ENCODE peak calls at places on chromosomes 4 and X, in six cellular contexts. X is GM12878, C is SK-N-SH, D is HepG2, N is H1, G is K562. H is an unnamed sample.

GRCh38 chr4:24644983-24645764 is 60.8 kb upstream of the DHX15 start:
- DNase-seq in X (no peak), C (no peak), D (no peak), N (no peak), G (no peak), H (no peak)

GRCh38 chrX:109475174-109475891 is 6.6 kb downstream of the GUCY2F start:
- DNase-seq in X (no peak), C (peak), D (peak), N (peak), G (peak), H (peak)

GRCh38 chr4:69617083-69617694 is 22.3 kb downstream of the UGT2A2 start:
- DNase-seq in X (no peak), C (no peak), D (peak), N (no peak), G (peak), H (peak)

GRCh38 chr4:125401784-125402183 is 87.0 kb downstream of the FAT4 start:
- DNase-seq in X (no peak), C (no peak), D (no peak), N (no peak), G (no peak), H (no peak)

GRCh38 chr4:101696276-101697010 is 94.1 kb upstream of the BANK1 start:
- DNase-seq in X (no peak), C (no peak), D (no peak), N (no peak), G (no peak), H (no peak)

GRCh38 chr4:48620093-48620492 is 130.0 kb downstream of the ZAR1 start:
- DNase-seq in X (no peak), C (no peak), D (no peak), N (no peak), G (no peak), H (no peak)

GRCh38 chrX:153777261-153778090 is 3.4 kb upstream of the SRPK3 start:
- DNase-seq in X (no peak), C (peak), D (no peak), N (no peak), G (no peak), H (no peak)

GRCh38 chr4:41204400-41204978 is 9.9 kb downstream of the APBB2 start:
- DNase-seq in X (no peak), C (no peak), D (peak), N (no peak), G (no peak), H (no peak)

GRCh38 chr4:40283968-40284367 is 51.2 kb upstream of the CHRNA9 start:
- DNase-seq in X (no peak), C (no peak), D (no peak), N (no peak), G (peak), H (no peak)

GRCh38 chr4:183738081-183738673 is 79.1 kb downstream of the TRAPPC11 start:
- DNase-seq in X (peak), C (no peak), D (no peak), N (no peak), G (no peak), H (no peak)

GRCh38 chrX:18012974-18013373 is 151.9 kb upstream of the RAI2 start:
- DNase-seq in X (no peak), C (no peak), D (no peak), N (no peak), G (no peak), H (no peak)

GRCh38 chrX:68420559-68420958 is 12.7 kb downstream of the OPHN1 start:
- DNase-seq in X (no peak), C (no peak), D (no peak), N (no peak), G (no peak), H (no peak)

GRCh38 chrX:110168585-110168984 is 149.3 kb downstream of the AMMECR1 start:
- DNase-seq in X (no peak), C (no peak), D (no peak), N (no peak), G (no peak), H (no peak)

GRCh38 chr4:189124149-189124758 is 816.4 kb upstream of the FRG1 start:
- DNase-seq in X (no peak), C (peak), D (peak), N (no peak), G (no peak), H (no peak)

GRCh38 chr4:25843340-25844097 is 19.3 kb downstream of the SEL1L3 start:
- DNase-seq in X (no peak), C (no peak), D (no peak), N (no peak), G (peak), H (no peak)

GRCh38 chr4:127642169-127642568 is 9.4 kb downstream of the INTU start:
- DNase-seq in X (no peak), C (no peak), D (no peak), N (no peak), G (no peak), H (no peak)

GRCh38 chr4:163172666-163173065 is 6.0 kb upstream of the NAF1 start:
- DNase-seq in X (no peak), C (no peak), D (no peak), N (no peak), G (no peak), H (no peak)

GRCh38 chr4:36841583-36842326 is 402.8 kb upstream of the NWD2 start:
- DNase-seq in X (peak), C (no peak), D (no peak), N (no peak), G (no peak), H (no peak)

GRCh38 chr4:80309301-80310004 is 26.1 kb upstream of the CFAP299 start:
- DNase-seq in X (no peak), C (no peak), D (no peak), N (no peak), G (no peak), H (no peak)

GRCh38 chrX:147403075-147403474 is 508.6 kb upstream of the FMR1 start:
- DNase-seq in X (no peak), C (no peak), D (no peak), N (no peak), G (no peak), H (no peak)

GRCh38 chrX:20529711-20530110 is 263.0 kb upstream of the RPS6KA3 start:
- DNase-seq in X (no peak), C (no peak), D (no peak), N (no peak), G (no peak), H (no peak)

GRCh38 chr4:3306465-3306864 is 13.6 kb downstream of the RGS12 start:
- DNase-seq in X (no peak), C (no peak), D (no peak), N (no peak), G (no peak), H (no peak)

GRCh38 chr4:14110407-14110806 is 482.9 kb upstream of the BOD1L1 start:
- DNase-seq in X (no peak), C (no peak), D (no peak), N (no peak), G (no peak), H (no peak)
- TF ChIP-seq GABPA in X (no peak), C (no peak), D (no peak), N (no peak), G (no peak), H (no peak)

GRCh38 chr4:165199286-165199685 is 8.1 kb upstream of the KLHL2 start:
- DNase-seq in X (no peak), C (no peak), D (no peak), N (no peak), G (no peak), H (no peak)

GRCh38 chr4:165198329-165198728 is 9.0 kb upstream of the KLHL2 start:
- DNase-seq in X (no peak), C (no peak), D (no peak), N (no peak), G (no peak), H (no peak)

GRCh38 chr4:165203541-165204461 is 3.6 kb upstream of the KLHL2 start:
- DNase-seq in X (no peak), C (no peak), D (no peak), N (no peak), G (no peak), H (no peak)

GRCh38 chr4:165201806-165202205 is 5.6 kb upstream of the KLHL2 start:
- DNase-seq in X (no peak), C (no peak), D (no peak), N (no peak), G (no peak), H (no peak)

GRCh38 chr4:165199722-165200121 is 7.6 kb upstream of the KLHL2 start:
- DNase-seq in X (no peak), C (no peak), D (no peak), N (no peak), G (no peak), H (no peak)
- TF ChIP-seq POLR2AphosphoS5 in X (no peak), C (peak), D (no peak), N (no peak), G (no peak), H (no peak)

DNA sequence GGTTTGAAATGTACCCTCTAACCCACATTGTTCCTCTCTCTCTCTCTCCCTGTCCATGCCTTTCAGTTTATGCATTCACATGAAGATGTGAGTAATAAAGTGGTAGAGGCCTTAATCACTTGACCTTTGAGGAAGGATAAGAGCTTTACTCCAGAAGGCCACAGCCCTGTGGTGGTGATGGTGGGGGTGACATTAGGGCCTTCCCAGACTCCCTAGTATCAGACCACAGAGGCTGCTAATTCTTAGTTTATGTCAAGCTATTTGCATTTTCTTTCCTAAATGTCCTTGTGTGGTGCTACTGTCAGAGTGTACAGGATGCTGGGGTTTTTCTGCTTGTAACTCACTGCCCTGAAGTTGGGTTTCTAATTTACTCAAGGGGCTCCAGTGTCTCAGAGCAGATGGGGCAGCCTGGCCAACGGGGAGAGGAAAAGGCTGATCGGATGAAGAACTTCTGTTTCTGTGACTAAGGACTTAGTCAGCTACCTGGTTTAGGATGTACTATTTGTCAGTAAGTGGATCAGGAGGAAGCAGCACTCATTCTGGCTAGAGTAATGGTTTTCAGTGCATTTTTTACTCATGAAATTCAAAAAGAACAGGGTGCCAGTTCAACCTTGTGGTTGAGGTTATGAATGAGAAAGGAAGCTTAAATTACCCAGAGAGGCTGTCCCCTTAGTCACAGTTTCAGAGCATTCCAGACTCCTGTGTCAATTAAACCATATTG is 509.6 kb upstream of the DIPK2B start:
- DNase-seq in X (peak), C (peak), D (no peak), N (no peak), G (no peak), H (no peak)
- TF ChIP-seq GABPA in X (peak), C (peak), D (no peak), N (no peak), G (no peak), H (no peak)

GRCh38 chrX:46812445-46812844 is 24.4 kb upstream of the RP2 start:
- DNase-seq in X (no peak), C (no peak), D (peak), N (no peak), G (no peak), H (no peak)
- TF ChIP-seq POLR2AphosphoS5 in X (no peak), C (no peak), D (no peak), N (no peak), G (no peak), H (no peak)

GRCh38 chr4:152909901-152910300 is 26.2 kb upstream of the FHDC1 start:
- DNase-seq in X (no peak), C (no peak), D (no peak), N (no peak), G (no peak), H (no peak)
- TF ChIP-seq GABPA in X (no peak), C (no peak), D (no peak), N (no peak), G (no peak), H (no peak)

GRCh38 chrX:132489256-132490085 is 633 bp upstream of the MBNL3 start:
- DNase-seq in X (no peak), C (peak), D (no peak), N (peak), G (no peak), H (peak)
- TF ChIP-seq POLR2AphosphoS5 in X (no peak), C (no peak), D (no peak), N (peak), G (no peak), H (no peak)

GRCh38 chr4:76156635-76157034 is 8.4 kb upstream of the NUP54 start:
- DNase-seq in X (no peak), C (no peak), D (no peak), N (no peak), G (peak), H (no peak)
- TF ChIP-seq GABPA in X (no peak), C (no peak), D (no peak), N (no peak), G (no peak), H (no peak)

DNA sequence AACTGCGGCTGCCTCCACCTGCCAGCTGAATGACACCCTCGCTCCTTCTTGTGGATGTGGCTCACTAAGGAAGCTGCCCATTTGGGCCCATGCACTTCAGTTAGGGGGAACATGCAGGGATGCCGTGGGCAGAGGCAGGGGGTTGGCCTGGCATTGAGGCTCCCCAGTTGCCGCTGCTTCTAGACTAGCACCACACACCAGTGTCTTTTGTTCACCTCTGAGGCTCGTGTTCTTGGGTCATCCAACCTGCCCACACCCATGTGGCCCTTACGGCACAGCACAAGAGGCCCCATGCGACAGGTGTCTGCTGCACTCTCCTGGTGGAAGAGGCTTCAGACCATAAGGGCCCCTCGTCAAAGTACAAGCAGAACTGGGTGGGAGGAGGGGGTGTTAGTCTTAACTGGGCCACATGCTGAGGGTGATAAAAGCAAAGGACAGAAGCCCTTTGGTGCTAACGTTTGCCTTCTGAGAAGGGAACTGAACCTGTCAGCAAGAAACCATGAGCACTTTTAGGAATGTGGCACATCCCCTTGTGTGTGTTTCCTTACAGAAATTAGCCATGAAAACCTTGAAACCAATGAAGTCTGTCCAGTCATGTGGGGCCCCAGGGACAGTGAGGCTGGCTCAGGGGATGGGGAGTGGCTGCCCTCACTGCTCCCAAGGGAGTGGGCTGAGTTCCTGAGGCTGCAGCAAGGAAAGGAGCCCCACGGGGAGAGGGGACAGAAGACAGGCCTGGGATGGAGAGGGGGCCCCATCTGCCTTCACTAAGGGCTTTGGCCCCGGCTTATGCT is 39.2 kb downstream of the MAP7D3 start:
- DNase-seq in X (no peak), C (no peak), D (no peak), N (no peak), G (no peak), H (no peak)
- TF ChIP-seq POLR2AphosphoS5 in X (no peak), C (no peak), D (no peak), N (no peak), G (no peak), H (no peak)

H was measured in HL-60.